ENCODE peak calls at places on chromosomes 13 and 19, in nine cellular contexts. T, F, Y, I, S, E, Z, G and K are unnamed samples.
A peak's percentile ranks its signal among the peaks of the same experiment; 100 is the strongest.

GRCh38 chr13:37386276-37386675 is 212.3 kb downstream of the POSTN start:
- DNase-seq in G (no peak), E (no peak), T (no peak), F (peak; percentile 43), I (no peak), Z (no peak), Y (no peak), S (no peak), K (no peak)

GRCh38 chr19:57465680-57466381 is 8.9 kb upstream of the VN1R1 start:
- DNase-seq in T (peak; percentile 5), Z (no peak), Y (no peak), F (peak; percentile 53), G (no peak), I (no peak), S (peak; percentile 14), E (no peak), K (no peak)

GRCh38 chr13:104301216-104301975 is 1235.2 kb upstream of the SLC10A2 start:
- DNase-seq in G (no peak), I (no peak), E (no peak), S (no peak), Y (no peak), T (no peak), Z (no peak), F (no peak), K (no peak)

GRCh38 chr19:29872224-29872731 is 60.5 kb downstream of the CCNE1 start:
- DNase-seq in I (no peak), Z (no peak), T (no peak), S (no peak), Y (no peak), F (peak; percentile 28), G (no peak), E (no peak), K (no peak)

GRCh38 chr19:49361438-49362047 is 673 bp downstream of the TEAD2 start:
- DNase-seq in T (no peak), I (no peak), Y (no peak), F (peak; percentile 88), Z (no peak), E (no peak), S (no peak), G (no peak), K (peak; percentile 92)

GRCh38 chr19:49713236-49713845 is 22.4 kb downstream of the CPT1C start:
- DNase-seq in I (no peak), Z (no peak), F (no peak), S (no peak), E (no peak), G (no peak), Y (no peak), T (no peak), K (no peak)

GRCh38 chr13:37306778-37307544 is 201.5 kb upstream of the CSNK1A1L start:
- DNase-seq in I (no peak), S (no peak), F (peak; percentile 93), T (no peak), G (no peak), Z (no peak), Y (no peak), E (no peak), K (no peak)

GRCh38 chr19:20321139-20321656 is 154.2 kb downstream of the ZNF486 start:
- DNase-seq in F (no peak), I (no peak), T (no peak), Y (no peak), E (no peak), S (no peak), G (peak; percentile 22), Z (no peak), K (no peak)

GRCh38 chr19:56015756-56016155 is 29.2 kb downstream of the NLRP5 start:
- DNase-seq in E (no peak), Z (no peak), F (peak; percentile 7), S (no peak), T (peak; percentile 2), I (no peak), Y (no peak), G (no peak), K (no peak)

GRCh38 chr13:27379694-27380596 is 44.5 kb upstream of the GTF3A start:
- DNase-seq in Y (peak; percentile 43), I (no peak), Z (no peak), G (peak; percentile 18), E (peak; percentile 78), S (peak; percentile 20), T (peak; percentile 31), F (peak; percentile 44), K (no peak)

GRCh38 chr13:101514695-101515275 is 62.3 kb downstream of the ITGBL1 start:
- DNase-seq in E (no peak), Y (no peak), G (peak; percentile 16), F (peak; percentile 76), Z (no peak), S (peak; percentile 23), T (no peak), I (no peak), K (no peak)

GRCh38 chr13:96984061-96984508 is 10.2 kb downstream of the OXGR1 start:
- DNase-seq in Y (no peak), G (peak; percentile 69), T (no peak), Z (no peak), F (peak; percentile 39), E (no peak), I (no peak), S (no peak), K (no peak)

GRCh38 chr19:17329061-17329767 is 5.4 kb downstream of the ANO8 start:
- DNase-seq in T (no peak), Z (no peak), G (no peak), Y (peak; percentile 15), I (no peak), E (no peak), F (no peak), S (no peak), K (no peak)

GRCh38 chr19:35204799-35205732 is 23.5 kb downstream of the FAM187B start:
- DNase-seq in S (no peak), I (no peak), T (peak; percentile 52), G (no peak), E (no peak), Z (no peak), F (no peak), Y (no peak), K (no peak)

GRCh38 chr19:46408611-46409039 is 4.7 kb downstream of the CCDC8 start:
- DNase-seq in Y (no peak), I (no peak), F (peak; percentile 62), T (no peak), E (no peak), Z (no peak), G (no peak), S (no peak), K (no peak)

GRCh38 chr13:75760182-75760981 is 124.3 kb downstream of the LMO7 start:
- DNase-seq in G (peak; percentile 26), Y (no peak), T (peak; percentile 38), Z (no peak), E (no peak), S (no peak), I (no peak), F (no peak), K (no peak)

GRCh38 chr13:46386426-46386995 is 541 bp downstream of the RUBCNL start:
- DNase-seq in Y (no peak), Z (no peak), E (no peak), F (no peak), G (no peak), S (no peak), T (no peak), I (no peak), K (no peak)

GRCh38 chr13:57633141-57633949 is 1.8 kb downstream of the PCDH17 start:
- DNase-seq in T (no peak), S (no peak), E (no peak), Y (no peak), F (peak; percentile 10), I (peak; percentile 75), G (no peak), Z (peak; percentile 90), K (no peak)

GRCh38 chr13:95298971-95299627 is 2.2 kb downstream of the ABCC4 start:
- DNase-seq in Z (no peak), G (no peak), T (no peak), F (peak; percentile 72), E (no peak), S (no peak), I (no peak), Y (no peak), K (no peak)

GRCh38 chr13:73228546-73228945 is 169.7 kb downstream of the KLF5 start:
- DNase-seq in T (no peak), Y (no peak), F (peak; percentile 18), E (no peak), G (no peak), I (no peak), S (peak; percentile 5), Z (no peak), K (no peak)

GRCh38 chr19:18007939-18008673 is at the start of gene ARRDC2:
- DNase-seq in S (peak; percentile 87), E (peak; percentile 71), F (peak; percentile 92), T (no peak), Y (peak; percentile 78), Z (peak; percentile 97), G (peak; percentile 86), I (peak; percentile 87), K (peak; percentile 96)

GRCh38 chr19:44623080-44623479 is 9.7 kb downstream of the IGSF23 start:
- DNase-seq in S (no peak), Z (no peak), Y (no peak), E (no peak), F (peak; percentile 61), I (no peak), T (no peak), G (no peak), K (no peak)

GRCh38 chr19:48627211-48627864 is 8.0 kb downstream of the SPHK2 start:
- DNase-seq in I (no peak), E (no peak), F (no peak), S (no peak), G (no peak), Y (no peak), T (no peak), Z (no peak), K (no peak)

GRCh38 chr13:20188649-20189553 is 3.8 kb downstream of the GJB2 start:
- DNase-seq in Z (no peak), I (no peak), S (no peak), E (no peak), Y (no peak), G (no peak), F (no peak), T (no peak), K (no peak)

GRCh38 chr19:30559446-30559845 is 187.3 kb downstream of the ZNF536 start:
- DNase-seq in F (no peak), S (no peak), I (no peak), T (no peak), Y (no peak), E (no peak), G (no peak), Z (peak; percentile 75), K (no peak)